ENCODE peak calls at places on chromosome 21, in four cellular contexts. Z is trophoblast cell, A is IMR-90, U is mesenchymal stem cell. E is an unnamed sample.

GRCh38 chr21:33018707-33019455 is 6.9 kb upstream of the OLIG2 start:
- DNase-seq in U (no peak), A (no peak), Z (no peak), E (no peak)

GRCh38 chr21:39088831-39089380 is 94.3 kb downstream of the PSMG1 start:
- DNase-seq in U (no peak), A (peak; percentile 82), Z (no peak), E (no peak)

GRCh38 chr21:38944903-38945302 is 139.2 kb downstream of the ETS2 start:
- DNase-seq in U (no peak), Z (no peak), A (no peak), E (peak; percentile 45)

GRCh38 chr21:45001134-45002095 is 61.6 kb downstream of the SLX9 start:
- DNase-seq in A (peak; percentile 65), U (no peak), Z (no peak), E (no peak)

GRCh38 chr21:34871026-34871908 is 177.8 kb downstream of the RUNX1 start:
- DNase-seq in A (no peak), Z (peak; percentile 80), U (no peak), E (no peak)

GRCh38 chr21:38806153-38806941 is 618 bp downstream of the ETS2 start:
- DNase-seq in U (no peak), A (no peak), Z (peak; percentile 34), E (no peak)

GRCh38 chr21:34932233-34932632 is 116.9 kb downstream of the RUNX1 start:
- DNase-seq in Z (no peak), A (no peak), U (no peak), E (no peak)

GRCh38 chr21:45142916-45143315 is 68.5 kb downstream of the ADARB1 start:
- DNase-seq in U (no peak), Z (no peak), A (no peak), E (no peak)

GRCh38 chr21:44907225-44907965 is 13.3 kb downstream of the ITGB2 start:
- DNase-seq in U (no peak), A (no peak), Z (no peak), E (no peak)

GRCh38 chr21:30829659-30830058 is at the start of gene KRTAP7-1:
- DNase-seq in Z (peak; percentile 9), A (no peak), U (no peak), E (no peak)

GRCh38 chr21:34042735-34043134 is 30.6 kb upstream of the MRPS6 start:
- DNase-seq in A (no peak), Z (no peak), U (no peak), E (no peak)

GRCh38 chr21:32426592-32427051 is 14.1 kb downstream of the EVA1C start:
- DNase-seq in A (peak; percentile 43), Z (peak; percentile 26), U (no peak), E (no peak)

GRCh38 chr21:45534591-45535331 is 7.5 kb downstream of the SLC19A1 start:
- DNase-seq in Z (peak; percentile 25), U (no peak), A (no peak), E (no peak)

GRCh38 chr21:20997308-20997632 is 939 bp upstream of the NCAM2 start:
- DNase-seq in Z (no peak), A (no peak), U (no peak), E (peak; percentile 36)

DNA sequence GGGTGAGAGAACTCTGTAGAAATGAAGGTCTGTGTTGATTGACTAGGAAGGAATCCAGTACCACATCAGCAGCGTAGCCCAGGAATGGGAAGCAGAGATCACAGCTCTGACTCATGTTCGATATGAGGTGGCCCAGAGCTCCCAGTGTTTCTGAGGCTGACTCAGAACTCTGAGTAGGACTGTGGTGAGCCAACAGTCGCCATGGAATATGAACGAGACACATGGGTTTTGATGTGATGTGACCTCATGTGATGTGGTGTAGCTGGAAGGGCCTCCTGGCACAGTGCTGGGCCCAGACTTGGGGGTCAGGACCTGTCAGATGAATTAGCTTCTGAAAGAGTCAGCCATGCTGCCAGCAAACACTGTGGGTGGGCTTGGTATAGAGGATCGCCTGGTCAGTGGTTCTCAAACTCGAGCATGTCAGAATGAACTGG is 237.0 kb downstream of the MRPL39 start:
- DNase-seq in A (peak; percentile 99), U (peak; percentile 7), Z (no peak), E (no peak)
- H4K91ac ChIP-seq in A (peak overlapping the region; percentile 93), U (no peak overlapping the region), Z (no peak overlapping the region), E (no peak overlapping the region)

GRCh38 chr21:26945916-26946315 is 21.0 kb downstream of the ADAMTS5 start:
- DNase-seq in Z (no peak), A (no peak), U (peak; percentile 47), E (no peak)
- H4K91ac ChIP-seq in Z (no peak overlapping the region), A (no peak overlapping the region), U (peak overlapping the region; percentile 43), E (no peak overlapping the region)

GRCh38 chr21:42865361-42866160 is 13.8 kb downstream of the WDR4 start:
- DNase-seq in A (no peak), Z (no peak), U (no peak), E (no peak)

GRCh38 chr21:42864812-42865211 is 14.5 kb downstream of the WDR4 start:
- DNase-seq in U (no peak), A (no peak), Z (no peak), E (no peak)

GRCh38 chr21:42862774-42863503 is 16.4 kb downstream of the WDR4 start:
- DNase-seq in U (no peak), A (no peak), Z (peak; percentile 8), E (peak; percentile 69)

GRCh38 chr21:42863504-42863870 is 15.9 kb downstream of the WDR4 start:
- DNase-seq in U (no peak), A (no peak), Z (no peak), E (no peak)

GRCh38 chr21:42864286-42864685 is 15.1 kb downstream of the WDR4 start:
- DNase-seq in A (no peak), U (no peak), Z (no peak), E (no peak)
- H4K91ac ChIP-seq in A (no peak overlapping the region), U (no peak overlapping the region), Z (no peak overlapping the region), E (no peak overlapping the region)

DNA sequence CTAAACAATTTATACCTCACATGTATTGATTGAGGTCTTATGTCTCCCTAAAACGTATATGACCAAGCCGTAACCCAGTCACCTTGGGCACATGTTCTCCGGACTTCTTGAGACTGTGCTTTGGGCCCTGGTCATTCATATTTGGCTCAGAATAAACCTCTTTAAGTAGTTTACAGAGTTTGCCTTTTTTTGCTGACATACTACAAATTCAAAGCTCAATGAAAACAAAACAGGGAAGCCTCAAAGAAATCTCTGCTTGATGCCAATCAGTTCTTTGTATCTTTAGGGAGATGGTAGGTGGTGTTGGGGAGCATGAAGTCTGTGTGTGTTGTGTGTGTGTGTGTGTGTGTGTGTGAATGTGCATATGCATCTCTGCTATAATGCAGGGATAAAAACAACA is 247.0 kb downstream of the KCNJ6 start:
- DNase-seq in A (no peak), Z (no peak), U (no peak), E (no peak)
- H4K91ac ChIP-seq in A (no peak overlapping the region), Z (no peak overlapping the region), U (no peak overlapping the region), E (no peak overlapping the region)